ENCODE peak calls at places on chromosomes 4 and X, in nine cellular contexts. A, B, E, T, W, Y, U, N and S are unnamed samples.

GRCh38 chr4:66178901-66179300 is 508.6 kb upstream of the EPHA5 start:
- DNase-seq in A (no peak), B (no peak), E (no peak), T (peak), W (peak), Y (peak), U (peak), N (no peak), S (peak)

GRCh38 chr4:78542373-78542772 is 9.2 kb upstream of the ANXA3 start:
- DNase-seq in A (no peak), B (no peak), E (no peak), T (no peak), W (peak), Y (peak), U (no peak), N (no peak), S (no peak)

GRCh38 chr4:134024251-134024650 is 177.3 kb downstream of the PABPC4L start:
- DNase-seq in A (no peak), B (no peak), E (no peak), T (no peak), W (peak), Y (peak), U (no peak), N (peak), S (peak)

GRCh38 chr4:51998837-51999236 is 21.3 kb downstream of the LRRC66 start:
- DNase-seq in A (no peak), B (no peak), E (no peak), T (no peak), W (no peak), Y (no peak), U (no peak), N (no peak), S (no peak)

GRCh38 chr4:121030711-121031110 is 41.6 kb downstream of the NDNF start:
- DNase-seq in A (no peak), B (no peak), E (no peak), T (no peak), W (no peak), Y (no peak), U (no peak), N (no peak), S (no peak)

GRCh38 chr4:46249106-46249505 is 125.3 kb upstream of the GABRG1 start:
- DNase-seq in A (no peak), B (no peak), E (no peak), T (no peak), W (no peak), Y (peak), U (no peak), N (no peak), S (no peak)

GRCh38 chr4:42345962-42346544 is 51.2 kb upstream of the SHISA3 start:
- DNase-seq in A (no peak), B (no peak), E (no peak), T (no peak), W (no peak), Y (no peak), U (no peak), N (no peak), S (no peak)

GRCh38 chr4:138241281-138242075 is 671 bp downstream of the SLC7A11 start:
- DNase-seq in A (no peak), B (no peak), E (no peak), T (peak), W (peak), Y (no peak), U (no peak), N (no peak), S (no peak)

GRCh38 chrX:40573763-40574162 is 7.0 kb upstream of the ATP6AP2 start:
- DNase-seq in A (peak), B (no peak), E (no peak), T (no peak), W (peak), Y (peak), U (no peak), N (no peak), S (no peak)

GRCh38 chr4:24856586-24856985 is 56.3 kb downstream of the CCDC149 start:
- DNase-seq in A (no peak), B (no peak), E (no peak), T (peak), W (peak), Y (peak), U (no peak), N (no peak), S (peak)

GRCh38 chr4:39514888-39515401 is 12.3 kb downstream of the UGDH start:
- DNase-seq in A (no peak), B (no peak), E (no peak), T (no peak), W (peak), Y (peak), U (no peak), N (peak), S (no peak)

GRCh38 chr4:174663254-174663653 is 141.0 kb upstream of the HPGD start:
- DNase-seq in A (no peak), B (no peak), E (no peak), T (peak), W (peak), Y (peak), U (no peak), N (no peak), S (peak)

GRCh38 chrX:109840585-109840984 is 107.5 kb upstream of the ACSL4 start:
- DNase-seq in A (no peak), B (no peak), E (no peak), T (peak), W (peak), Y (peak), U (peak), N (peak), S (peak)

GRCh38 chr4:26263165-26263564 is 57.6 kb upstream of the RBPJ start:
- DNase-seq in A (no peak), B (no peak), E (peak), T (no peak), W (no peak), Y (no peak), U (no peak), N (peak), S (no peak)

GRCh38 chr4:113148925-113149324 is 99.5 kb downstream of the ANK2 start:
- DNase-seq in A (no peak), B (no peak), E (no peak), T (no peak), W (no peak), Y (no peak), U (no peak), N (no peak), S (no peak)

GRCh38 chr4:54213001-54213400 is 16.1 kb upstream of the PDGFRA start:
- DNase-seq in A (no peak), B (no peak), E (no peak), T (no peak), W (peak), Y (no peak), U (no peak), N (no peak), S (no peak)

GRCh38 chr4:7649741-7650531 is 215.2 kb upstream of the PSAPL1 start:
- DNase-seq in A (peak), B (peak), E (no peak), T (peak), W (peak), Y (peak), U (peak), N (peak), S (peak)

GRCh38 chr4:16450724-16451123 is 224.5 kb upstream of the TAPT1 start:
- DNase-seq in A (no peak), B (no peak), E (no peak), T (no peak), W (peak), Y (no peak), U (no peak), N (no peak), S (no peak)

GRCh38 chr4:35463251-35463952 is 780.9 kb downstream of the ARAP2 start:
- DNase-seq in A (no peak), B (no peak), E (no peak), T (no peak), W (no peak), Y (no peak), U (no peak), N (no peak), S (no peak)

GRCh38 chrX:40950546-40950945 is 134.7 kb upstream of the USP9X start:
- DNase-seq in A (no peak), B (no peak), E (no peak), T (no peak), W (no peak), Y (no peak), U (no peak), N (no peak), S (no peak)

GRCh38 chrX:106144755-106145639 is 23.1 kb upstream of the PWWP3B start:
- DNase-seq in A (no peak), B (no peak), E (no peak), T (peak), W (peak), Y (no peak), U (no peak), N (no peak), S (no peak)

GRCh38 chr4:152206646-152207435 is 329.1 kb downstream of the FBXW7 start:
- DNase-seq in A (no peak), B (no peak), E (no peak), T (no peak), W (no peak), Y (no peak), U (no peak), N (no peak), S (no peak)

GRCh38 chr4:98508825-98509539 is 149.4 kb downstream of the TSPAN5 start:
- DNase-seq in A (no peak), B (no peak), E (no peak), T (peak), W (no peak), Y (no peak), U (no peak), N (peak), S (no peak)

GRCh38 chr4:100286601-100287000 is 96.3 kb upstream of the DDIT4L start:
- DNase-seq in A (no peak), B (no peak), E (no peak), T (no peak), W (no peak), Y (no peak), U (no peak), N (no peak), S (no peak)

GRCh38 chr4:143667461-143667860 is 33.0 kb downstream of the FREM3 start:
- DNase-seq in A (no peak), B (no peak), E (no peak), T (peak), W (peak), Y (peak), U (no peak), N (no peak), S (peak)

GRCh38 chr4:98778206-98778605 is 119.8 kb upstream of the TSPAN5 start:
- DNase-seq in A (no peak), B (no peak), E (no peak), T (peak), W (peak), Y (peak), U (peak), N (no peak), S (peak)

GRCh38 chrX:54043696-54044125 is 562 bp downstream of the PHF8 start:
- DNase-seq in A (no peak), B (peak), E (peak), T (no peak), W (peak), Y (no peak), U (no peak), N (no peak), S (no peak)

GRCh38 chr4:53273726-53274125 is 92.1 kb downstream of the SCFD2 start:
- DNase-seq in A (no peak), B (no peak), E (no peak), T (peak), W (peak), Y (peak), U (no peak), N (no peak), S (peak)

GRCh38 chr4:5878359-5878758 is 14.5 kb downstream of the CRMP1 start:
- DNase-seq in A (no peak), B (no peak), E (peak), T (no peak), W (no peak), Y (no peak), U (no peak), N (no peak), S (no peak)

GRCh38 chr4:36285784-36286480 is 4.5 kb downstream of the DTHD1 start:
- DNase-seq in A (peak), B (peak), E (no peak), T (no peak), W (no peak), Y (peak), U (no peak), N (peak), S (no peak)

GRCh38 chr4:10104991-10105276 is 11.7 kb downstream of the WDR1 start:
- DNase-seq in A (no peak), B (no peak), E (no peak), T (no peak), W (no peak), Y (no peak), U (no peak), N (no peak), S (no peak)

GRCh38 chr4:175035907-175036306 is 117.7 kb downstream of the ADAM29 start:
- DNase-seq in A (no peak), B (no peak), E (no peak), T (peak), W (peak), Y (peak), U (no peak), N (no peak), S (peak)

GRCh38 chr4:89101256-89102161 is 9.8 kb upstream of the TIGD2 start:
- DNase-seq in A (no peak), B (no peak), E (no peak), T (no peak), W (no peak), Y (no peak), U (no peak), N (no peak), S (no peak)

GRCh38 chrX:121831601-121832000 is 784.2 kb downstream of the GLUD2 start:
- DNase-seq in A (no peak), B (no peak), E (no peak), T (peak), W (peak), Y (peak), U (no peak), N (no peak), S (no peak)